ENCODE peak calls at places on chromosomes 12 and 14, in four cellular contexts. Y is lower lobe of right lung, U is ovary, T is kidney. Q is an unnamed sample.
A peak's percentile ranks its signal among the peaks of the same experiment; 100 is the strongest.

GRCh38 chr12:113161415-113162016 is 12.0 kb downstream of the CFAP73 start:
- DNase-seq in T (no peak), Y (no peak), U (no peak), Q (no peak)

GRCh38 chr14:73238262-73238852 is 1.1 kb downstream of the PAPLN start:
- DNase-seq in U (no peak), T (peak; percentile 73), Y (no peak), Q (no peak)

GRCh38 chr14:38124496-38124895 is 83.2 kb upstream of the SSTR1 start:
- DNase-seq in T (no peak), Y (no peak), U (no peak), Q (no peak)

GRCh38 chr12:19639781-19640180 is 200.5 kb downstream of the AEBP2 start:
- DNase-seq in Y (no peak), T (no peak), U (no peak), Q (no peak)

GRCh38 chr12:26268841-26269553 is 73.6 kb downstream of the SSPN start:
- DNase-seq in T (no peak), Y (no peak), U (no peak), Q (no peak)

GRCh38 chr12:28383368-28383767 is 193.1 kb downstream of the CCDC91 start:
- DNase-seq in Y (no peak), U (no peak), T (no peak), Q (no peak)

GRCh38 chr14:68813318-68813838 is 20.5 kb upstream of the ZFP36L1 start:
- DNase-seq in Y (no peak), T (no peak), U (no peak), Q (no peak)

GRCh38 chr12:45192041-45192695 is 23.7 kb upstream of the ANO6 start:
- DNase-seq in Y (no peak), U (no peak), T (no peak), Q (no peak)

GRCh38 chr14:51014625-51015024 is 70.3 kb upstream of the PYGL start:
- DNase-seq in U (no peak), Y (no peak), T (no peak), Q (no peak)

GRCh38 chr14:91144425-91145145 is 30.7 kb downstream of the DGLUCY start:
- DNase-seq in U (no peak), T (no peak), Y (no peak), Q (no peak)

GRCh38 chr14:77612011-77612620 is 4.3 kb downstream of the SPTLC2 start:
- DNase-seq in T (no peak), Y (no peak), U (no peak), Q (no peak)

GRCh38 chr12:11568155-11568761 is 81.2 kb upstream of the ETV6 start:
- DNase-seq in T (no peak), Y (no peak), U (no peak), Q (no peak)

GRCh38 chr14:68463705-68464104 is 329.2 kb downstream of the ZFP36L1 start:
- DNase-seq in U (no peak), Y (no peak), T (no peak), Q (no peak)

GRCh38 chr12:103278329-103278728 is 217.4 kb downstream of the C12orf42 start:
- DNase-seq in U (no peak), Y (no peak), T (no peak), Q (no peak)

DNA sequence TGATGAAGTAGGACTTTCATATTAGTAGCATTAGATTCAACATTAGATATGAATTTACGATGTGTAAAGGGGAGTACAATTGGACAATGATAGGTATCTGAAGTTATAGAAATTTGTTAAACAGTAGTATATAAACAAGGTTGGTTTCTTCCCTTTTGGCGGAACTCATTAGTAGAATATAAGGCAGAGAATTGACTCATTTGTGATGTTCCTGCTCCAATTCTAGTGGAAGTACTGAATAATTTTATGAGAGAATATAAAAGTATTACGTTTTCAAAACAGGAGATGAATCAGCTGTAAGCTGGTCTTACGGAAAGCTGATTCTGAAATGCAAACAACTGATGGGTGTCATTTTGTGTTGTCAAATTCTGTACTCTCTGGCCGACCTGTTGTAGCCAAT is 13.4 kb downstream of the ZC3H14 start:
- DNase-seq in Y (no peak), U (no peak), T (no peak), Q (no peak)
- H3K36me3 ChIP-seq in Y (peaks cover 100% of the 10 kb centered on the region), U (no peaks in the 10 kb centered on the region), T (peaks cover 23% of the 10 kb centered on the region), Q (peaks cover 73% of the 10 kb centered on the region)

GRCh38 chr12:2374092-2374740 is 321.4 kb downstream of the CACNA1C start:
- DNase-seq in T (no peak), Y (no peak), U (no peak), Q (no peak)

GRCh38 chr12:2375871-2376270 is 323.1 kb downstream of the CACNA1C start:
- DNase-seq in T (no peak), Y (no peak), U (no peak), Q (no peak)

GRCh38 chr12:2378835-2379330 is 326.1 kb downstream of the CACNA1C start:
- DNase-seq in Y (no peak), U (no peak), T (no peak), Q (no peak)

GRCh38 chr12:2373307-2373706 is 320.5 kb downstream of the CACNA1C start:
- DNase-seq in U (no peak), Y (no peak), T (no peak), Q (no peak)

DNA sequence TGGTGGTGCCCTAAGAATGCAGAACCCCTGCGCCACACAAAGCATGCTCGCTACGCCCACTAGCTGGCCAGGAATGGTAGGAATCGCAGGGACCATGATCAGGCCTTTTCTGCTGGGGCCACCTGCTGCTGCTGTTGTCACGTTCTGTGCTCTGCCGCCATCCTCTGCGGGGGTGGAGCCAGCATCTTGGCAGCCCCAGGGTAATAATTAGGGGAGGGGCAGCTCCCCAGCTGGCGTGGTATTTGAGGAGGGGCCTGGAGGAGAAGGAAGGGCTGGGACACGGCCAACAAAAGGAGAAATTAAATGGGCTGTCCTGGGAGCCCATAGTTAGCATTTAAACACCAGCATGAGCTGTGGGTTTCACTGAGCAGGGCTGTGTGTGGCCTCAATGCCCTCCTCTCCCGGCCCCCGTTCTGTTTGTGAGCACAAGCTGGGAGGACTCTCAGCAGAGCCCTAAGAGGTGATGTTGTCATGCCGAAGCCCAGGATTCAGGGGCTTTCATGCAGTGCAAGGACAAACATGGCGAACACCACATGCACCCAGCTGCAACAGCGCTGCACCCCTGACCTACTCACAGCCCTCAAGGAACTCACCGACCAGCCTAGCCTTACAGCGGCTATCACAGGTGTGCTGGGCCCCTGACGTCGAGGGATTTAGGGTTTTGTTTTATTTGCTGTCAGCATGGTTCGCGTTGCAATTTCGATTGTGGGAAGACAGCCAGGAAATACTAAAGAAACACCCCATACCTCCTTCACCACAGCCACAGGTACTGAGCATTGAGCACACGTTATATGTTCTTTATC is 324.3 kb downstream of the CACNA1C start:
- DNase-seq in U (no peak), T (no peak), Y (no peak), Q (no peak)
- H3K4me3 ChIP-seq in U (no peak overlapping the region), T (no peak overlapping the region), Y (no peak overlapping the region), Q (no peak overlapping the region)

DNA sequence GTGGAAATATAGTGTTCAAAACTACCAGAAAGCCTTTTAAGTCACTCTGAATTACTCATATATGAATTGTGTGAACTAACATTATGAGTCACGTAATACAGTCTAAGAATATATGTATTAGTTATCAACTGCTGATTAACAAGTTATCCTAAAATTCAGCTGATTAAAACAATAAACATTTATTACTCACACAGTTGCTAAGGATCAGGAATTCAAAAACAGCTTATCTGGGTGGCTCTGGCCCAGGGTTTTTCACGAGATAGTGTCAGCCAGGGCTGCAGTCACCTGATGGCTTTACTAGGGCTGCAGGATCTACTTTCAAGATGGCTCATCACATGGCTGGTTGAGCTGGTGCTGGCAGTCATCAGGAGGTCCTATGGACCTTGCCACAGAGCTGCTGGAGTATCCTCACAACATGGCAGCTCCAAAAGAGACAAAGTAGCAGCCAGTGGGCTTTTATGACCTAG is 36.5 kb downstream of the CORO1C start:
- DNase-seq in T (no peak), Y (no peak), U (no peak), Q (no peak)
- H3K36me3 ChIP-seq in T (no peaks in the 10 kb centered on the region), Y (peaks cover 15% of the 10 kb centered on the region), U (no peaks in the 10 kb centered on the region), Q (peaks cover 19% of the 10 kb centered on the region)

GRCh38 chr14:61277232-61277631 is 3.9 kb downstream of the TMEM30B start:
- DNase-seq in U (no peak), Y (no peak), T (no peak), Q (no peak)
- H3K4me3 ChIP-seq in U (no peak overlapping the region), Y (no peak overlapping the region), T (no peak overlapping the region), Q (no peak overlapping the region)

GRCh38 chr12:121827351-121828099 is 23.7 kb downstream of the SETD1B start:
- DNase-seq in T (no peak), U (no peak), Y (no peak), Q (no peak)

GRCh38 chr12:121830134-121830533 is 26.3 kb downstream of the SETD1B start:
- DNase-seq in Y (no peak), T (no peak), U (no peak), Q (no peak)

GRCh38 chr12:121828826-121829225 is 25.0 kb downstream of the SETD1B start:
- DNase-seq in Y (no peak), U (no peak), T (no peak), Q (no peak)

GRCh38 chr12:121829250-121829918 is 25.6 kb downstream of the SETD1B start:
- DNase-seq in Y (no peak), U (no peak), T (no peak), Q (no peak)

DNA sequence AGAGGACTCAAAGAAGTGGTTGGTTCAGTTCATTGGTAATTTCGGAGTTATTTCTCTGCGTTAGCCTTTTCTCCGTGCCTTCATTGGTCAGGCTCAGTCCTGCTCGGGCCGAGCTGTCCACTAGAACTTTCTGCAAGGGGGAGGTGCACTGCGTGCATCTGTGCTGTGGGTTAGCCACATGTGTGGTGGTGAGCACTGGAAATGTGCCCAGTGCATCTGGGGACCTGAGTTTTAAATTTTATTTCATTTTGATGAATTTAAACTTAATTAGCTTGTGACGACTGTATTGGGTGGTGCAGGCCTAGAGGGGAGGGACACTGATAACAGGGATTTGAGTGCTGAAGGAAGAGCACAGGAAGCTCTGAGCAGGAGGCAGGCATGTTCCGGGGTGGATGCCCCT is 24.5 kb downstream of the SETD1B start:
- DNase-seq in Y (no peak), U (no peak), T (no peak), Q (no peak)
- H3K36me3 ChIP-seq in Y (peaks cover 78% of the 10 kb centered on the region), U (no peaks in the 10 kb centered on the region), T (peaks cover 22% of the 10 kb centered on the region), Q (peaks cover 95% of the 10 kb centered on the region)

GRCh38 chr12:12577786-12578185 is 15.1 kb upstream of the DUSP16 start:
- DNase-seq in T (no peak), Y (no peak), U (no peak), Q (no peak)

GRCh38 chr12:12572659-12573058 is 10.0 kb upstream of the DUSP16 start:
- DNase-seq in T (no peak), Y (no peak), U (no peak), Q (no peak)
- H3K4me3 ChIP-seq in T (no peak overlapping the region), Y (no peak overlapping the region), U (no peak overlapping the region), Q (no peak overlapping the region)

Q was measured in stomach.